ENCODE peak calls at places on chromosomes 6 and 20, in six cellular contexts. M is type B pancreatic cell, K is AG08395, E is hepatic stellate cell, P is NCI-H1092 treated with DMSO at 0.1 percent for 48 hours, S is omental fat pad. J is an unnamed sample.

GRCh38 chr20:50019466-50020256 is 36.9 kb downstream of the SNAI1 start:
- DNase-seq in M (no peak), K (no peak), E (no peak), P (no peak), S (peak; percentile 38), J (no peak)

GRCh38 chr20:11117808-11118528 is 444.2 kb upstream of the JAG1 start:
- DNase-seq in M (no peak), K (peak; percentile 58), E (no peak), P (no peak), S (no peak), J (no peak)

GRCh38 chr6:90459225-90459758 is 127.6 kb downstream of the MAP3K7 start:
- DNase-seq in M (no peak), K (no peak), E (no peak), P (no peak), S (no peak), J (no peak)

GRCh38 chr6:92647630-92648029 is 771.7 kb downstream of the EPHA7 start:
- DNase-seq in M (no peak), K (no peak), E (no peak), P (no peak), S (no peak), J (no peak)

GRCh38 chr6:89436226-89436625 is 3.3 kb downstream of the ANKRD6 start:
- DNase-seq in M (no peak), K (no peak), E (no peak), P (no peak), S (no peak), J (no peak)

GRCh38 chr6:16657768-16658167 is 103.5 kb downstream of the ATXN1 start:
- DNase-seq in M (no peak), K (no peak), E (no peak), P (no peak), S (no peak), J (no peak)

GRCh38 chr6:169800668-169801395 is 49.4 kb downstream of the ERMARD start:
- DNase-seq in M (peak; percentile 64), K (peak; percentile 81), E (peak; percentile 63), P (peak; percentile 69), S (no peak), J (peak; percentile 90)

GRCh38 chr20:44011251-44011940 is 96.7 kb downstream of the TOX2 start:
- DNase-seq in M (no peak), K (no peak), E (no peak), P (no peak), S (no peak), J (no peak)

GRCh38 chr6:37624606-37625574 is 72.8 kb downstream of the MDGA1 start:
- DNase-seq in M (no peak), K (peak; percentile 54), E (peak; percentile 50), P (peak; percentile 36), S (no peak), J (no peak)

GRCh38 chr20:48679603-48680002 is 148.2 kb downstream of the PREX1 start:
- DNase-seq in M (no peak), K (no peak), E (no peak), P (no peak), S (no peak), J (no peak)

GRCh38 chr6:107192739-107193296 is 77.5 kb upstream of the BEND3 start:
- DNase-seq in M (no peak), K (no peak), E (no peak), P (peak; percentile 58), S (no peak), J (no peak)

GRCh38 chr20:5001174-5002076 is at the start of gene SLC23A2:
- DNase-seq in M (no peak), K (peak; percentile 63), E (peak; percentile 66), P (peak; percentile 25), S (no peak), J (no peak)

GRCh38 chr6:44621846-44622245 is 234.3 kb downstream of the CDC5L start:
- DNase-seq in M (no peak), K (no peak), E (no peak), P (no peak), S (no peak), J (no peak)

GRCh38 chr6:5084787-5085637 is at the start of gene PPP1R3G:
- DNase-seq in M (no peak), K (peak; percentile 47), E (peak; percentile 64), P (no peak), S (no peak), J (no peak)

GRCh38 chr6:147167009-147167408 is 37.2 kb upstream of the STXBP5 start:
- DNase-seq in M (no peak), K (no peak), E (no peak), P (no peak), S (no peak), J (no peak)

GRCh38 chr6:46921731-46922130 is at the start of gene ADGRF5:
- DNase-seq in M (no peak), K (no peak), E (no peak), P (no peak), S (no peak), J (no peak)

GRCh38 chr6:166664135-166664534 is 37.1 kb upstream of the RPS6KA2 start:
- DNase-seq in M (no peak), K (no peak), E (no peak), P (no peak), S (no peak), J (no peak)

GRCh38 chr6:50899306-50899840 is 80.7 kb downstream of the TFAP2B start:
- DNase-seq in M (no peak), K (no peak), E (no peak), P (no peak), S (no peak), J (no peak)

GRCh38 chr6:36028088-36028886 is 679 bp downstream of the MAPK14 start:
- DNase-seq in M (no peak), K (no peak), E (peak; percentile 29), P (peak; percentile 53), S (no peak), J (no peak)

GRCh38 chr6:14903176-14904088 is 342.4 kb upstream of the JARID2 start:
- DNase-seq in M (no peak), K (no peak), E (no peak), P (no peak), S (no peak), J (no peak)

J was measured in esophagus muscularis mucosa.